ENCODE peak calls at places on chromosome X, in six cellular contexts. W is astrocyte of the hippocampus; B is left kidney; Q is NCI-H146; S is fibroblast of mammary gland; E is activated CD4-positive, alpha-beta T cell treated with anti-CD3 and anti-CD28 coated beads, Interleukin-2, amount 10 ng/mL, durations not matched to agents 7 days and 5 days. R is an unnamed sample.

GRCh38 chrX:99938464-99938863 is 471.6 kb downstream of the PCDH19 start:
- DNase-seq in W (no peak), Q (no peak), S (no peak), B (no peak), E (no peak), R (no peak)

GRCh38 chrX:72031118-72031517 is 100.6 kb downstream of the RTL5 start:
- DNase-seq in W (no peak), B (no peak), Q (no peak), E (no peak), S (no peak), R (no peak)

GRCh38 chrX:67543818-67544217 is at the start of gene AR:
- DNase-seq in S (peak), Q (no peak), B (peak), E (no peak), W (peak), R (no peak)

GRCh38 chrX:71618303-71618721 is at the start of gene CXCR3:
- DNase-seq in S (no peak), Q (no peak), W (peak), B (no peak), E (peak), R (no peak)

GRCh38 chrX:31702208-31702607 is 630.4 kb upstream of the FTHL17 start:
- DNase-seq in Q (no peak), E (no peak), S (peak), W (no peak), B (no peak), R (no peak)

GRCh38 chrX:123274796-123275195 is 90.7 kb downstream of the GRIA3 start:
- DNase-seq in S (no peak), Q (no peak), W (peak), E (no peak), B (no peak), R (no peak)

GRCh38 chrX:129772796-129773431 is 6.8 kb upstream of the SASH3 start:
- DNase-seq in E (peak), W (no peak), Q (no peak), B (no peak), S (no peak), R (no peak)

GRCh38 chrX:150088766-150089518 is 150.7 kb upstream of the EOLA2 start:
- DNase-seq in E (no peak), S (no peak), B (no peak), W (no peak), Q (no peak), R (no peak)

GRCh38 chrX:153735274-153735673 is 10.6 kb downstream of the ABCD1 start:
- DNase-seq in E (no peak), B (no peak), S (no peak), Q (no peak), W (peak), R (no peak)

GRCh38 chrX:110280954-110281353 is 36.9 kb downstream of the AMMECR1 start:
- DNase-seq in B (peak), E (no peak), S (peak), W (no peak), Q (no peak), R (peak)

GRCh38 chrX:55389376-55389775 is 62.6 kb upstream of the MAGEH1 start:
- DNase-seq in W (no peak), B (no peak), Q (no peak), E (no peak), S (no peak), R (no peak)

GRCh38 chrX:10821293-10821692 is 200.9 kb upstream of the MID1 start:
- DNase-seq in S (no peak), B (no peak), Q (no peak), W (no peak), E (no peak), R (no peak)

GRCh38 chrX:85052636-85053343 is 49.1 kb downstream of the APOOL start:
- DNase-seq in S (peak), B (no peak), E (no peak), Q (peak), W (peak), R (peak)

GRCh38 chrX:130829526-130830515 is 73.2 kb downstream of the ENOX2 start:
- DNase-seq in B (no peak), W (no peak), E (no peak), Q (no peak), S (peak), R (no peak)

GRCh38 chrX:29746326-29746725 is 469.0 kb upstream of the MAGEB2 start:
- DNase-seq in B (no peak), S (no peak), Q (no peak), E (no peak), W (peak), R (no peak)

GRCh38 chrX:154715825-154716224 is 35.1 kb downstream of the GAB3 start:
- DNase-seq in S (no peak), W (no peak), Q (no peak), E (no peak), B (no peak), R (no peak)